ENCODE peak calls at places on chromosomes 11 and 22, in four cellular contexts. One of them, this sample, is unnamed.

GRCh38 chr22:49815641-49816071 is 12.0 kb downstream of the BRD1 start:
- ATAC-seq in right lobe of liver: no peak
- ATAC-seq in right cardiac atrium: peak
- ATAC-seq in left cardiac atrium: no peak
- ATAC-seq in this sample: no peak

GRCh38 chr11:74710291-74710938 is 20.8 kb downstream of the CHRDL2 start:
- ATAC-seq in right cardiac atrium: peak
- ATAC-seq in right lobe of liver: no peak
- ATAC-seq in left cardiac atrium: peak
- ATAC-seq in this sample: peak

GRCh38 chr22:18012528-18012927 is 11.8 kb downstream of the MICAL3 start:
- ATAC-seq in right cardiac atrium: no peak
- ATAC-seq in right lobe of liver: no peak
- ATAC-seq in left cardiac atrium: peak
- ATAC-seq in this sample: no peak

GRCh38 chr11:47861762-47862161 is 13.6 kb upstream of the NUP160 start:
- ATAC-seq in left cardiac atrium: peak
- ATAC-seq in right lobe of liver: no peak
- ATAC-seq in right cardiac atrium: peak
- ATAC-seq in this sample: no peak

GRCh38 chr22:37241351-37242142 is 2.5 kb downstream of the RAC2 start:
- ATAC-seq in left cardiac atrium: no peak
- ATAC-seq in right cardiac atrium: no peak
- ATAC-seq in right lobe of liver: no peak
- ATAC-seq in this sample: no peak

GRCh38 chr11:57457643-57458023 is 2.7 kb upstream of the RTN4RL2 start:
- ATAC-seq in right lobe of liver: no peak
- ATAC-seq in left cardiac atrium: no peak
- ATAC-seq in right cardiac atrium: peak
- ATAC-seq in this sample: no peak

GRCh38 chr11:94128171-94128745 is 383 bp upstream of the PANX1 start:
- ATAC-seq in right cardiac atrium: peak
- ATAC-seq in left cardiac atrium: peak
- ATAC-seq in right lobe of liver: peak
- ATAC-seq in this sample: peak

GRCh38 chr11:60251485-60252207 is 8.7 kb upstream of the MS4A4E start:
- ATAC-seq in right lobe of liver: peak
- ATAC-seq in right cardiac atrium: peak
- ATAC-seq in left cardiac atrium: peak
- ATAC-seq in this sample: no peak

GRCh38 chr22:50260801-50261614 is 475 bp downstream of the MAPK12 start:
- ATAC-seq in right lobe of liver: peak
- ATAC-seq in left cardiac atrium: peak
- ATAC-seq in right cardiac atrium: peak
- ATAC-seq in this sample: peak

GRCh38 chr11:19912206-19913118 is 199.8 kb downstream of the NAV2 start:
- ATAC-seq in right lobe of liver: peak
- ATAC-seq in left cardiac atrium: no peak
- ATAC-seq in right cardiac atrium: no peak
- ATAC-seq in this sample: no peak

GRCh38 chr11:117557321-117557720 is 229.7 kb downstream of the CEP164 start:
- ATAC-seq in left cardiac atrium: no peak
- ATAC-seq in right lobe of liver: no peak
- ATAC-seq in right cardiac atrium: no peak
- ATAC-seq in this sample: no peak

This sample was measured in gastroesophageal sphincter.